ENCODE peak calls at places on chromosomes 2 and 18, in nine cellular contexts. One of them, this sample, is unnamed.

GRCh38 chr2:43057026-43057741 is 169.2 kb downstream of the ZFP36L2 start:
- DNase-seq in fibroblast of the aortic adventitia: no peak
- DNase-seq in Peyer's patch: no peak
- DNase-seq in IMR-90: no peak
- DNase-seq in astrocyte of the spinal cord: no peak
- DNase-seq in BJ: no peak
- DNase-seq in Calu3: no peak
- DNase-seq in psoas muscle: no peak
- DNase-seq in heart right ventricle: no peak
- DNase-seq in this sample: no peak

GRCh38 chr2:181457121-181457740 is at the start of gene ITGA4:
- DNase-seq in psoas muscle: peak; percentile 77
- DNase-seq in heart right ventricle: peak; percentile 44
- DNase-seq in astrocyte of the spinal cord: peak; percentile 82
- DNase-seq in IMR-90: peak; percentile 65
- DNase-seq in Calu3: peak; percentile 77
- DNase-seq in Peyer's patch: peak; percentile 82
- DNase-seq in fibroblast of the aortic adventitia: peak; percentile 57
- DNase-seq in BJ: no peak
- DNase-seq in this sample: peak; percentile 82

GRCh38 chr2:236204953-236205352 is 36.8 kb upstream of the GBX2 start:
- DNase-seq in astrocyte of the spinal cord: no peak
- DNase-seq in fibroblast of the aortic adventitia: no peak
- DNase-seq in psoas muscle: no peak
- DNase-seq in Calu3: no peak
- DNase-seq in IMR-90: no peak
- DNase-seq in BJ: no peak
- DNase-seq in heart right ventricle: no peak
- DNase-seq in Peyer's patch: no peak
- DNase-seq in this sample: no peak

GRCh38 chr2:105795575-105795934 is 50.8 kb downstream of the NCK2 start:
- DNase-seq in heart right ventricle: no peak
- DNase-seq in astrocyte of the spinal cord: no peak
- DNase-seq in Calu3: no peak
- DNase-seq in BJ: no peak
- DNase-seq in psoas muscle: no peak
- DNase-seq in IMR-90: no peak
- DNase-seq in fibroblast of the aortic adventitia: no peak
- DNase-seq in Peyer's patch: no peak
- DNase-seq in this sample: no peak

GRCh38 chr2:65265090-65266045 is 37.7 kb downstream of the ACTR2 start:
- DNase-seq in IMR-90: peak; percentile 91
- DNase-seq in fibroblast of the aortic adventitia: peak; percentile 94
- DNase-seq in Calu3: peak; percentile 43
- DNase-seq in psoas muscle: no peak
- DNase-seq in heart right ventricle: peak; percentile 66
- DNase-seq in BJ: peak; percentile 32
- DNase-seq in astrocyte of the spinal cord: peak; percentile 83
- DNase-seq in Peyer's patch: no peak
- DNase-seq in this sample: no peak

GRCh38 chr18:75003089-75003488 is 205.8 kb downstream of the PTGR3 start:
- DNase-seq in fibroblast of the aortic adventitia: peak; percentile 84
- DNase-seq in BJ: no peak
- DNase-seq in astrocyte of the spinal cord: no peak
- DNase-seq in IMR-90: peak; percentile 24
- DNase-seq in psoas muscle: no peak
- DNase-seq in heart right ventricle: no peak
- DNase-seq in Peyer's patch: no peak
- DNase-seq in Calu3: no peak
- DNase-seq in this sample: no peak

GRCh38 chr2:129396980-129397599 is 582.4 kb upstream of the RAB6C start:
- DNase-seq in Peyer's patch: no peak
- DNase-seq in IMR-90: no peak
- DNase-seq in Calu3: peak; percentile 25
- DNase-seq in BJ: no peak
- DNase-seq in heart right ventricle: peak; percentile 16
- DNase-seq in psoas muscle: peak; percentile 64
- DNase-seq in fibroblast of the aortic adventitia: no peak
- DNase-seq in astrocyte of the spinal cord: peak; percentile 6
- DNase-seq in this sample: no peak

GRCh38 chr2:219911541-219911940 is 284.1 kb downstream of the SLC4A3 start:
- DNase-seq in Calu3: no peak
- DNase-seq in heart right ventricle: no peak
- DNase-seq in Peyer's patch: no peak
- DNase-seq in psoas muscle: no peak
- DNase-seq in BJ: no peak
- DNase-seq in astrocyte of the spinal cord: no peak
- DNase-seq in fibroblast of the aortic adventitia: peak; percentile 44
- DNase-seq in IMR-90: no peak
- DNase-seq in this sample: no peak

GRCh38 chr2:48952071-48952604 is 196.6 kb upstream of the LHCGR start:
- DNase-seq in astrocyte of the spinal cord: no peak
- DNase-seq in fibroblast of the aortic adventitia: no peak
- DNase-seq in psoas muscle: no peak
- DNase-seq in heart right ventricle: no peak
- DNase-seq in BJ: no peak
- DNase-seq in IMR-90: no peak
- DNase-seq in Calu3: no peak
- DNase-seq in Peyer's patch: no peak
- DNase-seq in this sample: no peak

GRCh38 chr2:15378148-15378908 is 182.8 kb downstream of the NBAS start:
- DNase-seq in Calu3: no peak
- DNase-seq in IMR-90: no peak
- DNase-seq in Peyer's patch: no peak
- DNase-seq in heart right ventricle: no peak
- DNase-seq in BJ: no peak
- DNase-seq in astrocyte of the spinal cord: no peak
- DNase-seq in psoas muscle: no peak
- DNase-seq in fibroblast of the aortic adventitia: no peak
- DNase-seq in this sample: no peak

GRCh38 chr2:37809525-37809924 is 115.6 kb upstream of the RMDN2 start:
- DNase-seq in IMR-90: peak; percentile 65
- DNase-seq in fibroblast of the aortic adventitia: peak; percentile 86
- DNase-seq in Calu3: peak; percentile 38
- DNase-seq in Peyer's patch: no peak
- DNase-seq in BJ: no peak
- DNase-seq in astrocyte of the spinal cord: peak; percentile 77
- DNase-seq in psoas muscle: no peak
- DNase-seq in heart right ventricle: peak; percentile 46
- DNase-seq in this sample: no peak

GRCh38 chr2:95296036-95296435 is 1.1 kb upstream of the KCNIP3 start:
- DNase-seq in astrocyte of the spinal cord: no peak
- DNase-seq in fibroblast of the aortic adventitia: no peak
- DNase-seq in psoas muscle: no peak
- DNase-seq in BJ: no peak
- DNase-seq in IMR-90: no peak
- DNase-seq in Peyer's patch: no peak
- DNase-seq in Calu3: no peak
- DNase-seq in heart right ventricle: no peak
- DNase-seq in this sample: no peak

GRCh38 chr18:49135871-49136270 is 185.1 kb upstream of the SMAD7 start:
- DNase-seq in Peyer's patch: no peak
- DNase-seq in astrocyte of the spinal cord: peak; percentile 50
- DNase-seq in IMR-90: peak; percentile 56
- DNase-seq in psoas muscle: no peak
- DNase-seq in BJ: no peak
- DNase-seq in heart right ventricle: no peak
- DNase-seq in fibroblast of the aortic adventitia: peak; percentile 15
- DNase-seq in Calu3: no peak
- DNase-seq in this sample: no peak

GRCh38 chr2:64202206-64202864 is 58.1 kb upstream of the PELI1 start:
- DNase-seq in heart right ventricle: no peak
- DNase-seq in Peyer's patch: no peak
- DNase-seq in IMR-90: peak; percentile 83
- DNase-seq in BJ: peak; percentile 86
- DNase-seq in astrocyte of the spinal cord: peak; percentile 33
- DNase-seq in fibroblast of the aortic adventitia: peak; percentile 7
- DNase-seq in Calu3: no peak
- DNase-seq in psoas muscle: no peak
- DNase-seq in this sample: no peak

GRCh38 chr18:77054288-77054605 is 78.3 kb downstream of the MBP start:
- DNase-seq in IMR-90: no peak
- DNase-seq in BJ: no peak
- DNase-seq in psoas muscle: no peak
- DNase-seq in astrocyte of the spinal cord: no peak
- DNase-seq in heart right ventricle: no peak
- DNase-seq in Peyer's patch: peak; percentile 45
- DNase-seq in fibroblast of the aortic adventitia: no peak
- DNase-seq in Calu3: peak; percentile 45
- DNase-seq in this sample: no peak

GRCh38 chr2:207624170-207625013 is 802 bp downstream of the METTL21A start:
- DNase-seq in astrocyte of the spinal cord: peak; percentile 77
- DNase-seq in psoas muscle: peak; percentile 74
- DNase-seq in fibroblast of the aortic adventitia: peak; percentile 73
- DNase-seq in IMR-90: peak; percentile 70
- DNase-seq in BJ: no peak
- DNase-seq in Peyer's patch: peak; percentile 87
- DNase-seq in Calu3: peak; percentile 61
- DNase-seq in heart right ventricle: peak; percentile 67
- DNase-seq in this sample: peak; percentile 51

GRCh38 chr2:207629553-207629952 is 4.4 kb upstream of the METTL21A start:
- DNase-seq in IMR-90: no peak
- DNase-seq in Calu3: no peak
- DNase-seq in heart right ventricle: no peak
- DNase-seq in astrocyte of the spinal cord: no peak
- DNase-seq in Peyer's patch: no peak
- DNase-seq in BJ: no peak
- DNase-seq in psoas muscle: no peak
- DNase-seq in fibroblast of the aortic adventitia: no peak
- DNase-seq in this sample: no peak

GRCh38 chr2:207630491-207630890 is 5.3 kb upstream of the METTL21A start:
- DNase-seq in BJ: no peak
- DNase-seq in heart right ventricle: no peak
- DNase-seq in Peyer's patch: no peak
- DNase-seq in IMR-90: no peak
- DNase-seq in psoas muscle: no peak
- DNase-seq in fibroblast of the aortic adventitia: no peak
- DNase-seq in astrocyte of the spinal cord: no peak
- DNase-seq in Calu3: no peak
- DNase-seq in this sample: no peak

GRCh38 chr2:207621640-207622039 is 3.6 kb downstream of the METTL21A start:
- DNase-seq in psoas muscle: no peak
- DNase-seq in fibroblast of the aortic adventitia: no peak
- DNase-seq in BJ: no peak
- DNase-seq in Calu3: no peak
- DNase-seq in IMR-90: no peak
- DNase-seq in astrocyte of the spinal cord: no peak
- DNase-seq in heart right ventricle: no peak
- DNase-seq in Peyer's patch: no peak
- DNase-seq in this sample: no peak

GRCh38 chr2:207625014-207625755 is at the start of gene METTL21A:
- DNase-seq in Peyer's patch: peak; percentile 95
- DNase-seq in fibroblast of the aortic adventitia: peak; percentile 75
- DNase-seq in IMR-90: peak; percentile 86
- DNase-seq in psoas muscle: peak; percentile 94
- DNase-seq in heart right ventricle: peak; percentile 87
- DNase-seq in astrocyte of the spinal cord: peak; percentile 90
- DNase-seq in BJ: no peak
- DNase-seq in Calu3: peak; percentile 94
- DNase-seq in this sample: peak; percentile 69
- TF ChIP-seq CTCF in Peyer's patch: peak; percentile 29
- TF ChIP-seq CTCF in fibroblast of the aortic adventitia: peak; percentile 56
- TF ChIP-seq CTCF in IMR-90: peak; percentile 43
- TF ChIP-seq CTCF in psoas muscle: peak; percentile 49
- TF ChIP-seq CTCF in heart right ventricle: peak; percentile 44
- TF ChIP-seq CTCF in astrocyte of the spinal cord: peak; percentile 53
- TF ChIP-seq CTCF in BJ: peak; percentile 60
- TF ChIP-seq CTCF in Calu3: peak; percentile 44
- TF ChIP-seq CTCF in this sample: peak; percentile 56

GRCh38 chr2:136932700-136933099 is 167.4 kb downstream of the THSD7B start:
- DNase-seq in BJ: no peak
- DNase-seq in heart right ventricle: no peak
- DNase-seq in psoas muscle: no peak
- DNase-seq in Peyer's patch: no peak
- DNase-seq in astrocyte of the spinal cord: no peak
- DNase-seq in IMR-90: no peak
- DNase-seq in Calu3: peak; percentile 30
- DNase-seq in fibroblast of the aortic adventitia: peak; percentile 0
- DNase-seq in this sample: peak; percentile 21
- TF ChIP-seq CTCF in BJ: peak; percentile 50
- TF ChIP-seq CTCF in heart right ventricle: peak; percentile 23
- TF ChIP-seq CTCF in psoas muscle: no peak
- TF ChIP-seq CTCF in Peyer's patch: no peak
- TF ChIP-seq CTCF in astrocyte of the spinal cord: peak; percentile 48
- TF ChIP-seq CTCF in IMR-90: no peak
- TF ChIP-seq CTCF in Calu3: peak; percentile 35
- TF ChIP-seq CTCF in fibroblast of the aortic adventitia: peak; percentile 26
- TF ChIP-seq CTCF in this sample: peak; percentile 67

GRCh38 chr2:2849464-2850217 is 518.6 kb upstream of the MYT1L start:
- DNase-seq in fibroblast of the aortic adventitia: no peak
- DNase-seq in BJ: no peak
- DNase-seq in psoas muscle: no peak
- DNase-seq in IMR-90: no peak
- DNase-seq in heart right ventricle: no peak
- DNase-seq in Peyer's patch: no peak
- DNase-seq in Calu3: no peak
- DNase-seq in astrocyte of the spinal cord: no peak
- DNase-seq in this sample: no peak

GRCh38 chr2:2850891-2851290 is 519.8 kb upstream of the MYT1L start:
- DNase-seq in heart right ventricle: no peak
- DNase-seq in IMR-90: no peak
- DNase-seq in astrocyte of the spinal cord: no peak
- DNase-seq in psoas muscle: no peak
- DNase-seq in fibroblast of the aortic adventitia: no peak
- DNase-seq in Calu3: no peak
- DNase-seq in BJ: no peak
- DNase-seq in Peyer's patch: no peak
- DNase-seq in this sample: no peak

GRCh38 chr2:2850218-2850850 is 519.3 kb upstream of the MYT1L start:
- DNase-seq in Peyer's patch: no peak
- DNase-seq in IMR-90: no peak
- DNase-seq in psoas muscle: no peak
- DNase-seq in fibroblast of the aortic adventitia: no peak
- DNase-seq in BJ: no peak
- DNase-seq in astrocyte of the spinal cord: no peak
- DNase-seq in heart right ventricle: no peak
- DNase-seq in Calu3: no peak
- DNase-seq in this sample: no peak

GRCh38 chr2:2852015-2852777 is 521.1 kb upstream of the MYT1L start:
- DNase-seq in psoas muscle: no peak
- DNase-seq in Peyer's patch: no peak
- DNase-seq in IMR-90: no peak
- DNase-seq in fibroblast of the aortic adventitia: no peak
- DNase-seq in BJ: no peak
- DNase-seq in Calu3: no peak
- DNase-seq in heart right ventricle: no peak
- DNase-seq in astrocyte of the spinal cord: no peak
- DNase-seq in this sample: no peak

GRCh38 chr2:2851316-2851715 is 520.2 kb upstream of the MYT1L start:
- DNase-seq in heart right ventricle: no peak
- DNase-seq in fibroblast of the aortic adventitia: no peak
- DNase-seq in astrocyte of the spinal cord: no peak
- DNase-seq in IMR-90: no peak
- DNase-seq in psoas muscle: no peak
- DNase-seq in Calu3: no peak
- DNase-seq in Peyer's patch: no peak
- DNase-seq in BJ: no peak
- DNase-seq in this sample: no peak
- TF ChIP-seq CTCF in heart right ventricle: no peak
- TF ChIP-seq CTCF in fibroblast of the aortic adventitia: no peak
- TF ChIP-seq CTCF in astrocyte of the spinal cord: no peak
- TF ChIP-seq CTCF in IMR-90: no peak
- TF ChIP-seq CTCF in psoas muscle: no peak
- TF ChIP-seq CTCF in Calu3: no peak
- TF ChIP-seq CTCF in Peyer's patch: no peak
- TF ChIP-seq CTCF in BJ: no peak
- TF ChIP-seq CTCF in this sample: no peak

GRCh38 chr2:184067502-184067901 is 530.8 kb upstream of the ZNF804A start:
- DNase-seq in psoas muscle: no peak
- DNase-seq in Peyer's patch: no peak
- DNase-seq in IMR-90: no peak
- DNase-seq in fibroblast of the aortic adventitia: no peak
- DNase-seq in astrocyte of the spinal cord: no peak
- DNase-seq in BJ: no peak
- DNase-seq in heart right ventricle: no peak
- DNase-seq in Calu3: no peak
- DNase-seq in this sample: no peak
- TF ChIP-seq CTCF in psoas muscle: no peak
- TF ChIP-seq CTCF in Peyer's patch: no peak
- TF ChIP-seq CTCF in IMR-90: no peak
- TF ChIP-seq CTCF in fibroblast of the aortic adventitia: no peak
- TF ChIP-seq CTCF in astrocyte of the spinal cord: no peak
- TF ChIP-seq CTCF in BJ: no peak
- TF ChIP-seq CTCF in heart right ventricle: no peak
- TF ChIP-seq CTCF in Calu3: no peak
- TF ChIP-seq CTCF in this sample: no peak

This sample was measured in neural crest cell.